ENCODE peak calls at places on chromosomes 4 and X, in four cellular contexts. I, G, L and J are unnamed samples.

GRCh38 chrX:22063284-22063683 is 31.2 kb downstream of the PHEX start:
- DNase-seq in I (no peak), G (no peak), L (peak), J (no peak)

GRCh38 chrX:47540754-47541538 is 20.1 kb upstream of the ARAF start:
- DNase-seq in I (peak), G (peak), L (no peak), J (peak)

GRCh38 chr4:5157721-5158390 is 106.6 kb downstream of the STK32B start:
- DNase-seq in I (no peak), G (no peak), L (no peak), J (no peak)

GRCh38 chr4:137627938-137628460 is 95.7 kb upstream of the PCDH18 start:
- DNase-seq in I (no peak), G (no peak), L (no peak), J (no peak)

GRCh38 chr4:7798215-7798995 is 141.3 kb downstream of the AFAP1 start:
- DNase-seq in I (no peak), G (no peak), L (no peak), J (no peak)

GRCh38 chr4:127505203-127505602 is 127.6 kb upstream of the INTU start:
- DNase-seq in I (peak), G (no peak), L (no peak), J (no peak)

GRCh38 chrX:141989802-141990201 is 86.1 kb downstream of the MAGEC1 start:
- DNase-seq in I (no peak), G (no peak), L (no peak), J (no peak)

GRCh38 chr4:87973283-87974169 is 2.0 kb upstream of the SPP1 start:
- DNase-seq in I (peak), G (peak), L (no peak), J (peak)

GRCh38 chr4:55866290-55866907 is 13.0 kb downstream of the EXOC1 start:
- DNase-seq in I (no peak), G (peak), L (peak), J (no peak)

GRCh38 chrX:130002541-130002940 is 20.1 kb downstream of the BCORL1 start:
- DNase-seq in I (no peak), G (no peak), L (no peak), J (no peak)

GRCh38 chrX:47651043-47651905 is 911 bp upstream of the ELK1 start:
- DNase-seq in I (no peak), G (no peak), L (no peak), J (no peak)

GRCh38 chr4:135365065-135365464 is 1163.5 kb upstream of the PABPC4L start:
- DNase-seq in I (no peak), G (no peak), L (no peak), J (no peak)

GRCh38 chr4:147034372-147034771 is 88.7 kb upstream of the TTC29 start:
- DNase-seq in I (no peak), G (no peak), L (no peak), J (no peak)

GRCh38 chrX:139448996-139449395 is 81.5 kb upstream of the F9 start:
- DNase-seq in I (no peak), G (no peak), L (no peak), J (no peak)

GRCh38 chr4:911871-912490 is 20.1 kb downstream of the GAK start:
- DNase-seq in I (no peak), G (no peak), L (no peak), J (no peak)

GRCh38 chr4:52028970-52029369 is 8.8 kb upstream of the LRRC66 start:
- DNase-seq in I (no peak), G (no peak), L (no peak), J (no peak)

GRCh38 chr4:126777649-126778048 is 855.1 kb upstream of the INTU start:
- DNase-seq in I (no peak), G (no peak), L (no peak), J (no peak)

DNA sequence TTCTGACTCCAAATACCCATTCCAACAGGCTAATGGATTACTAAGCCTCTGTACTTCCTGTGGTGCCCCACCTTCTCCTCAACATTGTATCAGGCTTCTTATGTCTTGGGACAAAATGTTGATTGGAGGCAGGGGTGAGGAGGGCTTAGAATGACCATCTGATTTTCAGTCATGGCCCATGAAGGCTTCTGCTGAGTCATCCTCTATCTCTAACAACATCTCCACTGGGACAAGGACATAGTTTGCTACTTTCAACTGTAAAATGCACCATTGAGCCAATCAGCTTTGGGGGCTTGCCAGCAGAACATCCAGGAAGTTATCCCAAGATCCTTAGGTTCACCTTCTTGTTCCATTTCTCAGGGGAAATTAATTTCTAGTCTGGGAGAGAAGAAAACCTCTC is 29.5 kb downstream of the MAGEB17 start:
- DNase-seq in I (no peak), G (peak), L (no peak), J (no peak)
- TF ChIP-seq NRF1 in I (no peak), G (no peak), L (no peak), J (no peak)

GRCh38 chrX:40579139-40579538 is 1.6 kb upstream of the ATP6AP2 start:
- DNase-seq in I (no peak), G (no peak), L (no peak), J (no peak)
- TF ChIP-seq NRF1 in I (no peak), G (no peak), L (no peak), J (no peak)

DNA sequence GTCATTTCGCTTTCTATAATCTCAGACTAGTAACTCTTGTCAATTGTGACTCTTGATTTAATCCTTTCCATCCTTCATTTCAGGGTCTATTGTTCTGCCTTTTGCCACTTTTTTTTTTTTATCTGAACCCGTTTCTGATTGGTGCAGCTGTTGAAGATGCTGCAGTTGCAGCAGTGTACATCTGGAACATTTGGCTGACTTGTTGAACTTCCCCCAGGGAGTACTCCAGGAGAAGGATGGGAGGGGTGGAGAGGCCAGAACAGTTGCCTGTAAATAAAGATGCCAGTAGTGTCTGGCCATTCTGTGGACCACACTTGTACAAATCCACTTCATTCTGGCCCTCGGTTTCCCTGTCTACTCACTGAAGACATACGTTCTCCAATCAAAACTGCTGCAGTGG is 1.0 kb upstream of the EDA start:
- DNase-seq in I (no peak), G (no peak), L (no peak), J (no peak)
- TF ChIP-seq NRF1 in I (no peak), G (no peak), L (no peak), J (no peak)

GRCh38 chr4:47816748-47817147 is 21.1 kb downstream of the CORIN start:
- DNase-seq in I (no peak), G (no peak), L (no peak), J (no peak)
- TF ChIP-seq NRF1 in I (no peak), G (no peak), L (no peak), J (no peak)

GRCh38 chrX:110086162-110086915 is 83.4 kb downstream of the TMEM164 start:
- DNase-seq in I (no peak), G (no peak), L (no peak), J (no peak)

GRCh38 chrX:110089656-110090404 is 86.9 kb downstream of the TMEM164 start:
- DNase-seq in I (no peak), G (no peak), L (no peak), J (no peak)

GRCh38 chrX:110082156-110082555 is 79.2 kb downstream of the TMEM164 start:
- DNase-seq in I (no peak), G (no peak), L (no peak), J (no peak)

GRCh38 chrX:110087485-110088356 is 84.8 kb downstream of the TMEM164 start:
- DNase-seq in I (no peak), G (no peak), L (no peak), J (no peak)

DNA sequence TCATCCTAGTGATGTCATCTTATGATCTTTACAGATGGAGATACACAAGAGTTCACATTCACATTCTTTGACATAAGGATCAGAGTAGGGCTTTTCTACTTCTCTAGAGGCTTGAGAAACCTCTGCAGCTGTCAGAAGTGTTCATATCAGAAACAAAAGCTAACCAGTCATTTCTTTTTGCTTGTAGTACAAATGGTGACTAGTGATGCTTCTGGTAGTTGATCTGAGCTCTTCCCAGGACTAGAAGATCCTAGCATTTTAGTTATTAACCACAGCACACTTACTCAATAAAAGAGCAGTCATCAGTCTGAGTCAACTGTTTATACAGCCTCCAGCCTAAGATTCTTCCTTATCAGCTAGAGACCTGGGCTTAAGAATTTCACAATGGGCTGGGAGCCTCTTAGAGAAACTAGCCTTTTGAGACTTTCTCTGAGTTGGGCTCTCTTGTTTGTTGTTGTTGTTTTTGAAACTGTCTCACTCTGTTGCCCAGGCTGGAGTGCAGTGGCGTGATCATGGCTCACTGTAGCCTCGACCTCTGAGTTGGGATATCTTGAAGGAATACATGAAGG is 84.1 kb downstream of the TMEM164 start:
- DNase-seq in I (no peak), G (peak), L (no peak), J (no peak)
- TF ChIP-seq NRF1 in I (no peak), G (no peak), L (no peak), J (no peak)

DNA sequence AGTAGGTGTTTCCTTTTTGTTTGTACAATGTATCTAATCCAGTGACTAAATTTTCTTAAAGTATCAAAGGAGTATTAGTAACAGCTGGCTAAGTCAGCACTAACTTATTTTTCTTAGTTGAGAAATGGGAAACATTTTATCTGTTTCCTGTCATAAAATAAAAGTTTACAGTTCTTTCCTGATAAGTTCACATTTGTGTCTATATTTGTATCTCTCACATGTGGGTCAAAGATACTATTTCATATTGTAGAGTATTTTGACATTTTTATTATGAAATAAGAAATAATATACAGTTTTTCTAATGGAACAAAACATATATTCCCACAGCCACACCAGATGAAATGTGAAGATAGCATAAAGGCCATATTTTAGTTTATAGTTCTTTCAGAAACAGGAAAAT is 90.4 kb downstream of the RAPGEF2 start:
- DNase-seq in I (no peak), G (no peak), L (no peak), J (no peak)
- TF ChIP-seq NRF1 in I (no peak), G (no peak), L (no peak), J (no peak)

GRCh38 chrX:34053931-34054330 is 78.2 kb downstream of the FAM47A start:
- DNase-seq in I (no peak), G (no peak), L (no peak), J (no peak)
- TF ChIP-seq NRF1 in I (no peak), G (no peak), L (no peak), J (no peak)

GRCh38 chrX:103780701-103781402 is 4.2 kb downstream of the PLP1 start:
- DNase-seq in I (no peak), G (no peak), L (no peak), J (no peak)
- TF ChIP-seq NRF1 in I (no peak), G (no peak), L (no peak), J (no peak)

GRCh38 chr4:27759621-27760020 is 899.0 kb downstream of the STIM2 start:
- DNase-seq in I (no peak), G (no peak), L (no peak), J (no peak)
- TF ChIP-seq NRF1 in I (no peak), G (no peak), L (no peak), J (no peak)